ENCODE peak calls at places on chromosomes 3 and 15, in seven cellular contexts. Z, T, N, B, G, M and A are unnamed samples.
A peak's percentile ranks its signal among the peaks of the same experiment; 100 is the strongest.

GRCh38 chr3:149663966-149664365 is 6.1 kb upstream of the WWTR1 start:
- DNase-seq in Z (no peak), T (no peak), N (no peak), B (no peak), G (no peak), M (no peak), A (no peak)

GRCh38 chr15:55017636-55018035 is 179.1 kb downstream of the RSL24D1 start:
- DNase-seq in Z (no peak), T (no peak), N (no peak), B (no peak), G (no peak), M (no peak), A (no peak)

GRCh38 chr3:128784228-128784627 is 58.2 kb downstream of the RAB7A start:
- DNase-seq in Z (peak; percentile 9), T (no peak), N (no peak), B (peak; percentile 80), G (no peak), M (peak; percentile 21), A (no peak)

GRCh38 chr3:106299300-106300098 is 430.7 kb upstream of the CBLB start:
- DNase-seq in Z (no peak), T (no peak), N (no peak), B (no peak), G (no peak), M (peak; percentile 31), A (no peak)

GRCh38 chr15:101187820-101188516 is 63.9 kb downstream of the CHSY1 start:
- DNase-seq in Z (no peak), T (no peak), N (no peak), B (no peak), G (no peak), M (peak; percentile 88), A (no peak)

GRCh38 chr3:134651347-134652041 is 672 bp upstream of the KY start:
- DNase-seq in Z (no peak), T (peak; percentile 69), N (peak; percentile 38), B (no peak), G (peak; percentile 66), M (no peak), A (peak; percentile 13)

GRCh38 chr3:37863949-37864822 is 2.5 kb downstream of the CTDSPL start:
- DNase-seq in Z (peak; percentile 61), T (no peak), N (no peak), B (peak; percentile 55), G (no peak), M (no peak), A (no peak)

GRCh38 chr3:118180853-118181252 is 853.8 kb downstream of the IGSF11 start:
- DNase-seq in Z (no peak), T (no peak), N (no peak), B (no peak), G (no peak), M (no peak), A (no peak)

GRCh38 chr3:150610785-150611184 is 7.7 kb downstream of the SELENOT start:
- DNase-seq in Z (no peak), T (no peak), N (no peak), B (no peak), G (no peak), M (no peak), A (no peak)

GRCh38 chr3:18489939-18490338 is 64.8 kb upstream of the SATB1 start:
- DNase-seq in Z (no peak), T (no peak), N (no peak), B (no peak), G (no peak), M (no peak), A (no peak)

GRCh38 chr15:60966316-60966715 is 262.8 kb downstream of the RORA start:
- DNase-seq in Z (no peak), T (no peak), N (no peak), B (no peak), G (no peak), M (no peak), A (no peak)

GRCh38 chr3:157335677-157336076 is 101.0 kb upstream of the PTX3 start:
- DNase-seq in Z (no peak), T (no peak), N (no peak), B (no peak), G (no peak), M (peak; percentile 98), A (no peak)

GRCh38 chr15:87736401-87736800 is 520.1 kb downstream of the NTRK3 start:
- DNase-seq in Z (no peak), T (no peak), N (no peak), B (no peak), G (no peak), M (no peak), A (no peak)

GRCh38 chr3:116806351-116806750 is 96.8 kb downstream of the TUSC7 start:
- DNase-seq in Z (no peak), T (no peak), N (no peak), B (no peak), G (no peak), M (no peak), A (no peak)

GRCh38 chr3:123120546-123120945 is 53.7 kb downstream of the PDIA5 start:
- DNase-seq in Z (no peak), T (no peak), N (no peak), B (peak; percentile 21), G (no peak), M (no peak), A (no peak)

GRCh38 chr3:151169700-151170224 is 33.3 kb downstream of the GPR171 start:
- DNase-seq in Z (no peak), T (no peak), N (no peak), B (peak; percentile 82), G (no peak), M (no peak), A (peak; percentile 32)

GRCh38 chr3:23746473-23746872 is 59.3 kb upstream of the UBE2E1 start:
- DNase-seq in Z (no peak), T (no peak), N (no peak), B (no peak), G (no peak), M (no peak), A (no peak)

GRCh38 chr3:78496458-78496857 is 1271.3 kb downstream of the ROBO1 start:
- DNase-seq in Z (no peak), T (no peak), N (no peak), B (no peak), G (no peak), M (no peak), A (no peak)

GRCh38 chr3:16998236-16998923 is 113.6 kb downstream of the PLCL2 start:
- DNase-seq in Z (no peak), T (no peak), N (no peak), B (no peak), G (no peak), M (no peak), A (no peak)

GRCh38 chr3:17006143-17006839 is 121.5 kb downstream of the PLCL2 start:
- DNase-seq in Z (no peak), T (no peak), N (no peak), B (no peak), G (no peak), M (no peak), A (no peak)

GRCh38 chr3:16999871-17000270 is 115.1 kb downstream of the PLCL2 start:
- DNase-seq in Z (no peak), T (no peak), N (no peak), B (no peak), G (no peak), M (no peak), A (no peak)

GRCh38 chr3:17003457-17003856 is 118.7 kb downstream of the PLCL2 start:
- DNase-seq in Z (no peak), T (no peak), N (no peak), B (no peak), G (no peak), M (no peak), A (no peak)
- TF ChIP-seq POLR2AphosphoS5 in Z (no peak), T (no peak), N (no peak), B (no peak), G (no peak), M (no peak), A (no peak)

GRCh38 chr3:154115332-154115731 is 5.9 kb upstream of the ARHGEF26 start:
- DNase-seq in Z (no peak), T (no peak), N (no peak), B (no peak), G (no peak), M (no peak), A (no peak)

GRCh38 chr3:154111365-154111764 is 9.8 kb upstream of the ARHGEF26 start:
- DNase-seq in Z (no peak), T (no peak), N (no peak), B (no peak), G (no peak), M (no peak), A (no peak)

GRCh38 chr3:154112146-154112545 is 9.0 kb upstream of the ARHGEF26 start:
- DNase-seq in Z (peak; percentile 5), T (no peak), N (no peak), B (no peak), G (no peak), M (no peak), A (no peak)

GRCh38 chr3:154113609-154114008 is 7.6 kb upstream of the ARHGEF26 start:
- DNase-seq in Z (no peak), T (no peak), N (no peak), B (no peak), G (no peak), M (no peak), A (no peak)
- TF ChIP-seq CTCF in Z (no peak), T (no peak), N (no peak), B (no peak), G (no peak), M (no peak), A (no peak)

DNA sequence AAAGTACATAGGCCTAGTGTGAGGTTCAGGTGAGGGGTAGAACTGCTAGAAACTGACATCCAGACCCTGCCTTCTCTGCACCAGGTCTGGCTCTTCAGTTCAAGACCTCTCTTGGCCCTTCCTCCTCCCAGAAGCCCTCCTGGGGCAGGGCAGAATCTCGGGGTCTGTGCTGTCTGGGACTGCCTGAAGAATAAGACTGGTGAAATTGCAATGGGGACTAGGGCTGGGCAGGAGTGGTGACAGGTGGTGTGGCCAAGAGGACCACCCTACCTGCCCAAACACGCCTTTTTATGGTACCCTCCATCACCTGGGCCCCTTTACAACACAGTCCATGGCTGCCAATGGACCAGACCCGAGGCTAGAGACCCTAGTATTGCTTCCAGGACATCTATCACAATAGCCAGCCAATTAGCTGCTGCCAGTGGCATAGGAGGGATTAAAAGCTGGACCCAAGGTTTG is 1.5 kb upstream of the NCKIPSD start:
- DNase-seq in Z (no peak), T (no peak), N (no peak), B (no peak), G (no peak), M (no peak), A (no peak)
- TF ChIP-seq POLR2A in Z (no peak), T (no peak), N (no peak), B (no peak), G (no peak), M (no peak), A (no peak)

DNA sequence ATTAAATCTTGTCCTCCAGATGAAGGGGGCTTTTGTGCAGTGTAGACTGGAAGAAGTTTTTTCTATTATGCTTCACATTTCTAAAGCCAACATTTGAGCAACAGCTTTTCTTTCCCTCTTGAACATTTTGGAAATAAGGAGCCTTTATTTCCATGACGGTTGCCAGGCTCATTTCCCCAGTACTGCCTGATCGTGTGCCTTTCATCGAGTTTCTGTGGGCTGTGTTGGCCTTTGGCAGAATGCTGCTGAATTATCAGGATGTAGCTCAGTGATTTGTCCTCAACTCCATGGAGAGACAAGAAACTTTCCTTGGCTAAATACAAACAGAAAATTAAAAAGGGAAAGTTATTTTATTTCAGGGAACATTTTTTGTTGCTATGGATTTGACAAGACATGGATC is 314.8 kb upstream of the LRRC3B start:
- DNase-seq in Z (no peak), T (no peak), N (no peak), B (no peak), G (no peak), M (no peak), A (no peak)
- TF ChIP-seq POLR2AphosphoS5 in Z (no peak), T (no peak), N (no peak), B (no peak), G (no peak), M (no peak), A (no peak)